ENCODE peak calls at places on chromosomes 7 and 10, in five cellular contexts. O is GM12891, T is HepG2, D is GM12878, S is H1. W is an unnamed sample.

GRCh38 chr10:11336703-11337102 is 274.7 kb downstream of the USP6NL start:
- DNase-seq in O (no peak), T (peak), D (no peak), S (peak), W (no peak)

GRCh38 chr10:14386202-14386593 is 55.5 kb upstream of the FRMD4A start:
- DNase-seq in O (no peak), T (no peak), D (no peak), S (no peak), W (no peak)

GRCh38 chr7:35707422-35707821 is 12.5 kb upstream of the HERPUD2 start:
- DNase-seq in O (no peak), T (no peak), D (no peak), S (no peak), W (no peak)

GRCh38 chr10:103374263-103374662 is 6.5 kb downstream of the TAF5 start:
- DNase-seq in O (no peak), T (no peak), D (no peak), S (no peak), W (no peak)

GRCh38 chr7:45590679-45591057 is 16.5 kb downstream of the ADCY1 start:
- DNase-seq in O (no peak), T (no peak), D (no peak), S (no peak), W (no peak)

GRCh38 chr7:80135306-80136104 is 874 bp downstream of the GNAI1 start:
- DNase-seq in O (no peak), T (no peak), D (no peak), S (no peak), W (peak)

GRCh38 chr7:88835147-88835728 is 39.7 kb upstream of the TEX47 start:
- DNase-seq in O (no peak), T (peak), D (peak), S (no peak), W (no peak)

GRCh38 chr7:40753455-40753854 is 618.6 kb downstream of the SUGCT start:
- DNase-seq in O (no peak), T (no peak), D (no peak), S (no peak), W (no peak)

GRCh38 chr10:47008769-47009168 is 97.5 kb downstream of the PTPN20 start:
- DNase-seq in O (no peak), T (no peak), D (no peak), S (no peak), W (no peak)

GRCh38 chr7:104922187-104923009 is 91.6 kb upstream of the KMT2E start:
- DNase-seq in O (no peak), T (no peak), D (no peak), S (no peak), W (no peak)

GRCh38 chr10:75018873-75019272 is 92.6 kb upstream of the SAMD8 start:
- DNase-seq in O (no peak), T (no peak), D (no peak), S (no peak), W (no peak)

GRCh38 chr10:13961853-13962252 is 368.9 kb downstream of the FRMD4A start:
- DNase-seq in O (no peak), T (no peak), D (no peak), S (no peak), W (no peak)

GRCh38 chr10:10826125-10826524 is 191.5 kb upstream of the CELF2 start:
- DNase-seq in O (no peak), T (no peak), D (no peak), S (no peak), W (no peak)

GRCh38 chr10:6778992-6779701 is 199.1 kb upstream of the PRKCQ start:
- DNase-seq in O (no peak), T (no peak), D (no peak), S (no peak), W (no peak)

GRCh38 chr7:1113548-1113885 is 25.6 kb downstream of the GPER1 start:
- DNase-seq in O (no peak), T (no peak), D (no peak), S (no peak), W (no peak)

GRCh38 chr10:48461623-48462481 is 143.0 kb downstream of the ARHGAP22 start:
- DNase-seq in O (no peak), T (no peak), D (no peak), S (no peak), W (no peak)

GRCh38 chr10:75542084-75542483 is 110.7 kb downstream of the LRMDA start:
- DNase-seq in O (no peak), T (no peak), D (no peak), S (no peak), W (no peak)

GRCh38 chr7:19181634-19182033 is 36.4 kb upstream of the FERD3L start:
- DNase-seq in O (no peak), T (no peak), D (no peak), S (no peak), W (no peak)

GRCh38 chr10:75639726-75640125 is 208.3 kb downstream of the LRMDA start:
- DNase-seq in O (no peak), T (no peak), D (no peak), S (no peak), W (no peak)

GRCh38 chr7:118040562-118040961 is 143.4 kb upstream of the LSM8 start:
- DNase-seq in O (no peak), T (no peak), D (peak), S (no peak), W (no peak)

GRCh38 chr10:107914450-107915276 is 750.2 kb upstream of the SORCS1 start:
- DNase-seq in O (no peak), T (no peak), D (no peak), S (peak), W (peak)

GRCh38 chr10:46291817-46292572 is 5.2 kb downstream of the ANTXRL start:
- DNase-seq in O (no peak), T (no peak), D (no peak), S (no peak), W (no peak)

GRCh38 chr7:87797798-87798403 is 78.3 kb downstream of the SLC25A40 start:
- DNase-seq in O (peak), T (peak), D (peak), S (no peak), W (no peak)

GRCh38 chr10:2681911-2682310 is 385.4 kb upstream of the PFKP start:
- DNase-seq in O (no peak), T (no peak), D (no peak), S (no peak), W (no peak)

GRCh38 chr7:107854989-107855388 is 36.0 kb upstream of the DLD start:
- DNase-seq in O (no peak), T (no peak), D (no peak), S (no peak), W (no peak)

GRCh38 chr7:101817031-101817929 is at the start of gene CUX1:
- DNase-seq in O (no peak), T (peak), D (no peak), S (no peak), W (no peak)

GRCh38 chr10:44385423-44385725 is 477 bp upstream of the CXCL12 start:
- DNase-seq in O (no peak), T (no peak), D (no peak), S (no peak), W (no peak)

GRCh38 chr7:158353606-158354570 is 233.7 kb downstream of the PTPRN2 start:
- DNase-seq in O (no peak), T (peak), D (no peak), S (peak), W (no peak)

GRCh38 chr10:60186315-60187071 is 203.2 kb downstream of the ANK3 start:
- DNase-seq in O (no peak), T (no peak), D (no peak), S (no peak), W (no peak)

GRCh38 chr10:70786799-70787415 is 1.7 kb upstream of the TBATA start:
- DNase-seq in O (no peak), T (no peak), D (no peak), S (no peak), W (no peak)

GRCh38 chr7:158327571-158328180 is 259.9 kb downstream of the PTPRN2 start:
- DNase-seq in O (no peak), T (no peak), D (no peak), S (peak), W (no peak)

GRCh38 chr7:75985009-75985517 is 9.3 kb downstream of the TMEM120A start:
- DNase-seq in O (no peak), T (no peak), D (no peak), S (no peak), W (no peak)

GRCh38 chr10:118953598-118953997 is 75.9 kb upstream of the NANOS1 start:
- DNase-seq in O (no peak), T (no peak), D (no peak), S (no peak), W (no peak)

GRCh38 chr7:27771111-27771510 is 31.1 kb downstream of the TAX1BP1 start:
- DNase-seq in O (no peak), T (no peak), D (no peak), S (no peak), W (no peak)

GRCh38 chr7:55065511-55066229 is 46.9 kb downstream of the EGFR start:
- DNase-seq in O (no peak), T (peak), D (peak), S (no peak), W (no peak)

GRCh38 chr7:54782314-54782713 is 23.3 kb upstream of the SEC61G start:
- DNase-seq in O (no peak), T (no peak), D (no peak), S (no peak), W (no peak)

GRCh38 chr7:132420527-132420926 is 155.7 kb downstream of the PLXNA4 start:
- DNase-seq in O (no peak), T (no peak), D (no peak), S (no peak), W (no peak)

GRCh38 chr7:152675761-152676636 is at the start of gene XRCC2:
- DNase-seq in O (peak), T (peak), D (peak), S (peak), W (peak)
- TF ChIP-seq POLR2A in O (peak), T (peak), D (peak), S (peak), W (peak)

DNA sequence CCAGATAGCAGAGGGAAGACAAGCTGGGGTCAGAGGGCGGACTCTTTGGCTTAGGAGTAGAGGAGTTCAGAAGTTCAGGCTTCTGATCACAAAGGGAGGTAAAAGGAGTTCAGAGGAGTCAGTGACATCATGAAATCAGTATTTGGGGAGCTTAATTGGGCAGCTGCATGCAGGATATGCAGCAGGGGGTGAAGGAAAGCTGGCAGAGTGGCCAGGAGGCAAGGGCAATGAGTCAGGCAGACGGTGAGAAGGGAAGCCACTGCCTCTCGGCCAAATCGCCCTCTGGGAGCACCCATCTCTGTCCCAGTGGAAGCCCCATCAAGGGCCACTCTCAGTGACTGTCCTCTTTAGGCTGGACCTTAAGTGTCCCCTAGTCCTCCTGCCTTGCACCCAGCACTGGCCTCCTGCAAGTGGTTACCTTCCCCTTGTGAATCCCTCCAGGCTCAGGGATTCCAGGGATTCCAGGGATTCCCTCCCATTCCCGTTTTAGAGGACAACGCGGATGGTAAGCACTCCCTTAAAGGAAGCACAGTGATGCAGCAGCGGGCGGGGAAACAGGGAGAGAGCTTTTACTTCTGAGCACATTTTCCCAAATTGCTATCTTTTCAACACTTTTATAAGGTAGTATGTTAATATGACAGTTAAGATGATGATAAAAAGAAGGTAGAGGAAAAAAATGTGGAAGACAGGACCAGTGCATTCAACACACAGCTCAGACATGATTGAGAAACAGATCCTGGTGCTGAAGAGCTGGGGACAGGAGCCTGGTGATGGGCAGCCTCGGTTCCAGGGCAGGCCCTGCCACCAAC is 72.6 kb downstream of the KCNMA1 start:
- DNase-seq in O (no peak), T (no peak), D (no peak), S (peak), W (no peak)
- TF ChIP-seq POLR2AphosphoS5 in O (no peak), T (no peak), D (no peak), S (no peak), W (no peak)

GRCh38 chr7:70530191-70530590 is 601.8 kb upstream of the GALNT17 start:
- DNase-seq in O (no peak), T (no peak), D (no peak), S (no peak), W (no peak)
- TF ChIP-seq TAF1 in O (no peak), T (no peak), D (no peak), S (no peak), W (no peak)

GRCh38 chr7:95396136-95397032 is at the start of gene PON3:
- DNase-seq in O (no peak), T (peak), D (no peak), S (peak), W (no peak)
- TF ChIP-seq POLR2A in O (no peak), T (peak), D (no peak), S (no peak), W (no peak)

DNA sequence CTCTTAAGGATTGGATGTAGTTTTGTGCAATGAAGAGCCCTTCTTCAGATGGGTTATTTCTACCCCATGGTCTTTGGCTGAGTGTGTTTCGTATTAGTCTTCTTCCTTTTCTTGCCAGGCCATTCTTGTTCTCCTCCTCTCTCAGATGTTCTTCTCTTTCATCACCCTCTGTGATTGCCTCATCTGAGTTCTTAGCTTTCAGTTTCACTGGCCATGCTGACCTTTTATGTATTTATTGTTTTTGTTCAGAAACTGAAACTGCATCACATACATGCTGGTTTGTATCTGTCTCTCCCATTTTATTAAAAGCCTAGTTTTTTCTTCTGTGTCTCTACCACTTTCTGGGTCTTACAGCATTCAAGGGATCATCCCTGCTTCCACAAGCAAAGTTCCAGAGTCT is 21.7 kb upstream of the PCGF5 start:
- DNase-seq in O (no peak), T (no peak), D (peak), S (no peak), W (no peak)
- TF ChIP-seq POLR2AphosphoS5 in O (no peak), T (no peak), D (no peak), S (no peak), W (no peak)

DNA sequence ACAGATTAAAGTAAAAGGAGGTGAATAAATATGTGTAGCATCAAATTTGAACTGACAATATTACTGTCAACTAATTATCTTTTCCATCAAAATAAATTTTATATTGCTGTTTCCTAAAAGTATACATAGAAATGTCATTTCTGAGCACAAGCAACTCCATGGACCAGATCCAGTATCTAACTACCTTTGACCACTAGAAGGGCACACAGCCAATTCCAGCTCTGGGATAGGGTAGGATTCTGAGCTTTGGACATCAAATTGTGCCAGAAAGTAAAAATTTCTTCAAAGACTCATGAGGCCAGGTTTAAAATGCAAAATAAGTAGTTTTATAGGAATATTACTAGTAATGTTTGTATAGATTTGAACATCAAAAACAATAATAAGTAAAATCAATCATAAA is 29.7 kb downstream of the AKR1C3 start:
- DNase-seq in O (no peak), T (no peak), D (no peak), S (no peak), W (no peak)
- TF ChIP-seq TAF1 in O (no peak), T (no peak), D (no peak), S (no peak), W (no peak)

GRCh38 chr7:151251926-151252835 is 3.7 kb upstream of the SMARCD3 start:
- DNase-seq in O (no peak), T (no peak), D (no peak), S (peak), W (no peak)
- TF ChIP-seq POLR2A in O (no peak), T (no peak), D (no peak), S (peak), W (no peak)

GRCh38 chr10:510415-510881 is 179.0 kb downstream of the DIP2C start:
- DNase-seq in O (no peak), T (no peak), D (no peak), S (no peak), W (no peak)
- TF ChIP-seq POLR2AphosphoS5 in O (no peak), T (no peak), D (no peak), S (no peak), W (no peak)

W was measured in GM12892.